ENCODE peak calls at places on chromosomes 2 and 18, in nine cellular contexts. G, A, R, H, Y, F, Z, V and S are unnamed samples.

GRCh38 chr2:46143401-46144132 is 153.6 kb upstream of the EPAS1 start:
- DNase-seq in G (no peak), A (no peak), R (no peak), H (no peak), Y (no peak), F (no peak), Z (no peak), V (no peak), S (no peak)

GRCh38 chr18:3985664-3986063 is 469.4 kb downstream of the DLGAP1 start:
- DNase-seq in G (peak), A (no peak), R (no peak), H (no peak), Y (peak), F (no peak), Z (no peak), V (no peak), S (peak)

GRCh38 chr2:182020319-182021055 is 34.8 kb downstream of the PPP1R1C start:
- DNase-seq in G (no peak), A (no peak), R (no peak), H (no peak), Y (peak), F (no peak), Z (no peak), V (no peak), S (peak)

GRCh38 chr2:202034249-202035088 is 814 bp downstream of the FZD7 start:
- DNase-seq in G (peak), A (no peak), R (no peak), H (peak), Y (peak), F (no peak), Z (peak), V (no peak), S (peak)

GRCh38 chr2:186349508-186349907 is 136.6 kb upstream of the ZC3H15 start:
- DNase-seq in G (peak), A (no peak), R (peak), H (no peak), Y (peak), F (no peak), Z (no peak), V (no peak), S (peak)

GRCh38 chr2:173087214-173087581 is 11.6 kb downstream of the MAP3K20 start:
- DNase-seq in G (no peak), A (no peak), R (no peak), H (no peak), Y (peak), F (no peak), Z (no peak), V (no peak), S (no peak)

GRCh38 chr2:43455735-43456642 is 139.8 kb downstream of the THADA start:
- DNase-seq in G (no peak), A (no peak), R (no peak), H (no peak), Y (peak), F (no peak), Z (no peak), V (no peak), S (peak)

GRCh38 chr2:10493636-10494281 is 45.6 kb upstream of the ODC1 start:
- DNase-seq in G (peak), A (peak), R (no peak), H (peak), Y (peak), F (no peak), Z (no peak), V (peak), S (peak)

GRCh38 chr2:221570321-221571107 is 1.6 kb downstream of the EPHA4 start:
- DNase-seq in G (peak), A (no peak), R (no peak), H (peak), Y (no peak), F (peak), Z (peak), V (no peak), S (peak)

GRCh38 chr2:237922641-237923361 is 44.0 kb upstream of the UBE2F start:
- DNase-seq in G (peak), A (no peak), R (no peak), H (no peak), Y (no peak), F (no peak), Z (no peak), V (no peak), S (no peak)

GRCh38 chr2:131105950-131106801 is 1.0 kb downstream of the PLEKHB2 start:
- DNase-seq in G (peak), A (peak), R (peak), H (no peak), Y (peak), F (peak), Z (no peak), V (peak), S (peak)

GRCh38 chr18:61388010-61388409 is 54.8 kb downstream of the CDH20 start:
- DNase-seq in G (no peak), A (no peak), R (no peak), H (no peak), Y (no peak), F (no peak), Z (no peak), V (no peak), S (peak)

GRCh38 chr2:52904511-52904910 is 863.1 kb upstream of the CHAC2 start:
- DNase-seq in G (no peak), A (no peak), R (no peak), H (no peak), Y (no peak), F (no peak), Z (no peak), V (no peak), S (no peak)

GRCh38 chr18:25164837-25165791 is 186.9 kb downstream of the ZNF521 start:
- DNase-seq in G (no peak), A (no peak), R (no peak), H (peak), Y (peak), F (no peak), Z (no peak), V (no peak), S (peak)

GRCh38 chr2:236816197-236817170 is 246.9 kb downstream of the ACKR3 start:
- DNase-seq in G (no peak), A (no peak), R (no peak), H (no peak), Y (no peak), F (no peak), Z (no peak), V (no peak), S (no peak)

GRCh38 chr2:237431372-237431771 is 17.4 kb upstream of the COL6A3 start:
- DNase-seq in G (peak), A (no peak), R (no peak), H (no peak), Y (peak), F (no peak), Z (no peak), V (no peak), S (no peak)

GRCh38 chr2:212737773-212738172 is 199.2 kb upstream of the ERBB4 start:
- DNase-seq in G (no peak), A (no peak), R (no peak), H (no peak), Y (peak), F (no peak), Z (no peak), V (no peak), S (no peak)

GRCh38 chr2:107036293-107036692 is 150.3 kb upstream of the ST6GAL2 start:
- DNase-seq in G (no peak), A (no peak), R (no peak), H (no peak), Y (no peak), F (no peak), Z (no peak), V (no peak), S (no peak)

GRCh38 chr18:41809652-41810051 is 145.4 kb upstream of the PIK3C3 start:
- DNase-seq in G (peak), A (no peak), R (no peak), H (no peak), Y (no peak), F (no peak), Z (no peak), V (no peak), S (no peak)

GRCh38 chr2:240586919-240587800 is 626 bp downstream of the CAPN10 start:
- DNase-seq in G (no peak), A (no peak), R (no peak), H (no peak), Y (no peak), F (no peak), Z (peak), V (peak), S (peak)

GRCh38 chr2:199875400-199875799 is 24.4 kb upstream of the FTCDNL1 start:
- DNase-seq in G (no peak), A (no peak), R (no peak), H (no peak), Y (peak), F (no peak), Z (no peak), V (no peak), S (no peak)

GRCh38 chr2:139389391-139389790 is 609.2 kb upstream of the NXPH2 start:
- DNase-seq in G (no peak), A (no peak), R (no peak), H (no peak), Y (no peak), F (no peak), Z (no peak), V (no peak), S (no peak)